ENCODE peak calls at places on chromosomes 7 and 10, in five cellular contexts. F, J, N, Z and O are unnamed samples.

GRCh38 chr7:100088621-100089457 is at the start of gene COPS6:
- DNase-seq in J (peak; percentile 75), Z (peak; percentile 74), F (peak; percentile 74), N (peak; percentile 51), O (peak; percentile 89)

GRCh38 chr10:87865201-87866025 is 2.0 kb downstream of the PTEN start:
- DNase-seq in Z (peak; percentile 22), N (no peak), F (no peak), J (peak; percentile 12), O (no peak)

GRCh38 chr10:12348870-12349627 is at the start of gene CAMK1D:
- DNase-seq in F (peak; percentile 85), J (peak; percentile 80), N (peak; percentile 39), Z (peak; percentile 73), O (peak; percentile 90)

GRCh38 chr10:28704771-28705170 is 27.4 kb downstream of the BAMBI start:
- DNase-seq in J (peak; percentile 26), F (no peak), Z (peak; percentile 26), N (no peak), O (no peak)

GRCh38 chr10:31317652-31318381 is 1.2 kb upstream of the ZEB1 start:
- DNase-seq in F (peak; percentile 76), Z (no peak), J (no peak), N (no peak), O (no peak)

GRCh38 chr7:586494-586893 is 66.8 kb upstream of the PDGFA start:
- DNase-seq in N (no peak), J (no peak), F (no peak), Z (no peak), O (no peak)

GRCh38 chr10:12358863-12359647 is 9.7 kb downstream of the CAMK1D start:
- DNase-seq in J (no peak), N (no peak), Z (no peak), F (no peak), O (no peak)

GRCh38 chr10:102658802-102659201 is 14.5 kb downstream of the TRIM8 start:
- DNase-seq in N (no peak), Z (no peak), F (no peak), J (no peak), O (no peak)

GRCh38 chr10:14573666-14574261 is 200.9 kb downstream of the FAM107B start:
- DNase-seq in F (no peak), N (peak; percentile 80), Z (peak; percentile 59), J (peak; percentile 27), O (no peak)

GRCh38 chr7:106568680-106569499 is 92.1 kb downstream of the CCDC71L start:
- DNase-seq in Z (peak; percentile 93), F (no peak), J (peak; percentile 63), N (peak; percentile 75), O (no peak)

GRCh38 chr10:78331391-78331922 is 297.8 kb downstream of the RPS24 start:
- DNase-seq in Z (peak; percentile 84), N (peak; percentile 67), J (peak; percentile 80), F (no peak), O (no peak)

GRCh38 chr7:1920266-1920681 is 250.2 kb downstream of the ELFN1 start:
- DNase-seq in N (no peak), Z (no peak), F (peak; percentile 14), J (no peak), O (peak; percentile 72)

GRCh38 chr7:22137466-22137865 is 191.8 kb upstream of the CDCA7L start:
- DNase-seq in J (peak; percentile 80), F (no peak), N (peak; percentile 25), Z (peak; percentile 77), O (no peak)

GRCh38 chr10:133520193-133520738 is 6.9 kb upstream of the CYP2E1 start:
- DNase-seq in N (peak; percentile 21), F (peak; percentile 88), J (peak; percentile 33), Z (peak; percentile 72), O (peak; percentile 90)

GRCh38 chr7:1323178-1324027 is 90.7 kb downstream of the UNCX start:
- DNase-seq in Z (no peak), F (no peak), N (peak; percentile 55), J (no peak), O (no peak)

GRCh38 chr7:105016083-105017075 is 2.4 kb downstream of the KMT2E start:
- DNase-seq in J (peak; percentile 76), N (peak; percentile 69), Z (peak; percentile 70), F (no peak), O (no peak)

GRCh38 chr10:86723009-86723408 is 33.4 kb upstream of the BMPR1A start:
- DNase-seq in N (no peak), Z (no peak), F (no peak), J (no peak), O (no peak)

GRCh38 chr10:91210435-91210834 is 10.0 kb upstream of the PCGF5 start:
- DNase-seq in N (no peak), F (no peak), J (no peak), Z (no peak), O (no peak)

GRCh38 chr10:10038358-10038757 is 979.3 kb upstream of the CELF2 start:
- DNase-seq in J (no peak), N (no peak), Z (peak; percentile 10), F (no peak), O (no peak)

GRCh38 chr7:64687249-64687648 is 21.3 kb downstream of the ZNF107 start:
- DNase-seq in F (no peak), J (no peak), N (no peak), Z (no peak), O (no peak)

GRCh38 chr7:84949067-84949466 is 237.8 kb downstream of the SEMA3D start:
- DNase-seq in J (peak; percentile 27), N (peak; percentile 60), Z (peak; percentile 14), F (no peak), O (no peak)

GRCh38 chr10:110310741-110311140 is 6.0 kb upstream of the SMNDC1 start:
- DNase-seq in F (no peak), N (no peak), J (no peak), Z (no peak), O (no peak)

GRCh38 chr10:55630491-55631056 is 730.5 kb downstream of the ZWINT start:
- DNase-seq in F (no peak), Z (no peak), N (no peak), J (peak; percentile 20), O (peak; percentile 6)